ENCODE peak calls at places on chromosomes 1 and 21, in ten cellular contexts. One of them, this sample, is unnamed.

GRCh38 chr1:170200665-170201397 is 55.1 kb downstream of the NTMT2 start:
- DNase-seq in CD8-positive, alpha-beta T cell: no peak
- DNase-seq in psoas muscle: no peak
- DNase-seq in choroid plexus epithelial cell: peak; percentile 65
- DNase-seq in fibroblast of mammary gland: peak; percentile 40
- DNase-seq in AG09309: no peak
- DNase-seq in fibroblast of pulmonary artery: peak; percentile 49
- DNase-seq in cardiac muscle cell: no peak
- DNase-seq in esophagus squamous epithelium: no peak
- DNase-seq in lung: no peak
- DNase-seq in this sample: no peak

GRCh38 chr1:172287207-172287606 is 133.3 kb upstream of the C1orf105 start:
- DNase-seq in CD8-positive, alpha-beta T cell: no peak
- DNase-seq in psoas muscle: peak; percentile 82
- DNase-seq in choroid plexus epithelial cell: peak; percentile 85
- DNase-seq in fibroblast of mammary gland: peak; percentile 89
- DNase-seq in AG09309: no peak
- DNase-seq in fibroblast of pulmonary artery: peak; percentile 76
- DNase-seq in cardiac muscle cell: no peak
- DNase-seq in esophagus squamous epithelium: no peak
- DNase-seq in lung: peak; percentile 39
- DNase-seq in this sample: no peak

GRCh38 chr21:39363607-39364555 is 15.0 kb upstream of the HMGN1 start:
- DNase-seq in CD8-positive, alpha-beta T cell: no peak
- DNase-seq in psoas muscle: no peak
- DNase-seq in choroid plexus epithelial cell: no peak
- DNase-seq in fibroblast of mammary gland: no peak
- DNase-seq in AG09309: no peak
- DNase-seq in fibroblast of pulmonary artery: no peak
- DNase-seq in cardiac muscle cell: no peak
- DNase-seq in esophagus squamous epithelium: no peak
- DNase-seq in lung: no peak
- DNase-seq in this sample: no peak

GRCh38 chr1:7893529-7894180 is 40.8 kb upstream of the UTS2 start:
- DNase-seq in CD8-positive, alpha-beta T cell: no peak
- DNase-seq in psoas muscle: no peak
- DNase-seq in choroid plexus epithelial cell: peak; percentile 17
- DNase-seq in fibroblast of mammary gland: peak; percentile 84
- DNase-seq in AG09309: peak; percentile 77
- DNase-seq in fibroblast of pulmonary artery: peak; percentile 75
- DNase-seq in cardiac muscle cell: no peak
- DNase-seq in esophagus squamous epithelium: no peak
- DNase-seq in lung: no peak
- DNase-seq in this sample: no peak

GRCh38 chr1:224641030-224641429 is 24.9 kb downstream of the CNIH3 start:
- DNase-seq in CD8-positive, alpha-beta T cell: no peak
- DNase-seq in psoas muscle: no peak
- DNase-seq in choroid plexus epithelial cell: no peak
- DNase-seq in fibroblast of mammary gland: no peak
- DNase-seq in AG09309: no peak
- DNase-seq in fibroblast of pulmonary artery: no peak
- DNase-seq in cardiac muscle cell: no peak
- DNase-seq in esophagus squamous epithelium: no peak
- DNase-seq in lung: no peak
- DNase-seq in this sample: peak; percentile 54

GRCh38 chr1:204102719-204103118 is 29.8 kb downstream of the SOX13 start:
- DNase-seq in CD8-positive, alpha-beta T cell: no peak
- DNase-seq in psoas muscle: no peak
- DNase-seq in choroid plexus epithelial cell: no peak
- DNase-seq in fibroblast of mammary gland: no peak
- DNase-seq in AG09309: no peak
- DNase-seq in fibroblast of pulmonary artery: no peak
- DNase-seq in cardiac muscle cell: no peak
- DNase-seq in esophagus squamous epithelium: no peak
- DNase-seq in lung: no peak
- DNase-seq in this sample: no peak

GRCh38 chr1:38538834-38539233 is 320.7 kb downstream of the RRAGC start:
- DNase-seq in CD8-positive, alpha-beta T cell: no peak
- DNase-seq in psoas muscle: no peak
- DNase-seq in choroid plexus epithelial cell: no peak
- DNase-seq in fibroblast of mammary gland: no peak
- DNase-seq in AG09309: no peak
- DNase-seq in fibroblast of pulmonary artery: no peak
- DNase-seq in cardiac muscle cell: no peak
- DNase-seq in esophagus squamous epithelium: no peak
- DNase-seq in lung: no peak
- DNase-seq in this sample: no peak

GRCh38 chr1:39976732-39977131 is 21.8 kb downstream of the MFSD2A start:
- DNase-seq in CD8-positive, alpha-beta T cell: no peak
- DNase-seq in psoas muscle: no peak
- DNase-seq in choroid plexus epithelial cell: no peak
- DNase-seq in fibroblast of mammary gland: no peak
- DNase-seq in AG09309: no peak
- DNase-seq in fibroblast of pulmonary artery: peak; percentile 36
- DNase-seq in cardiac muscle cell: peak; percentile 44
- DNase-seq in esophagus squamous epithelium: no peak
- DNase-seq in lung: no peak
- DNase-seq in this sample: no peak

GRCh38 chr1:227946624-227947424 is 908 bp downstream of the WNT9A start:
- DNase-seq in CD8-positive, alpha-beta T cell: peak; percentile 50
- DNase-seq in psoas muscle: peak; percentile 90
- DNase-seq in choroid plexus epithelial cell: peak; percentile 70
- DNase-seq in fibroblast of mammary gland: peak; percentile 54
- DNase-seq in AG09309: peak; percentile 13
- DNase-seq in fibroblast of pulmonary artery: peak; percentile 60
- DNase-seq in cardiac muscle cell: peak; percentile 90
- DNase-seq in esophagus squamous epithelium: no peak
- DNase-seq in lung: peak; percentile 82
- DNase-seq in this sample: peak; percentile 52

GRCh38 chr1:24101796-24102580 is 9.9 kb downstream of the MYOM3 start:
- DNase-seq in CD8-positive, alpha-beta T cell: no peak
- DNase-seq in psoas muscle: peak; percentile 38
- DNase-seq in choroid plexus epithelial cell: no peak
- DNase-seq in fibroblast of mammary gland: no peak
- DNase-seq in AG09309: no peak
- DNase-seq in fibroblast of pulmonary artery: no peak
- DNase-seq in cardiac muscle cell: no peak
- DNase-seq in esophagus squamous epithelium: no peak
- DNase-seq in lung: no peak
- DNase-seq in this sample: no peak

GRCh38 chr1:84387480-84388163 is 10.7 kb upstream of the DNASE2B start:
- DNase-seq in CD8-positive, alpha-beta T cell: no peak
- DNase-seq in psoas muscle: no peak
- DNase-seq in choroid plexus epithelial cell: peak; percentile 58
- DNase-seq in fibroblast of mammary gland: no peak
- DNase-seq in AG09309: no peak
- DNase-seq in fibroblast of pulmonary artery: no peak
- DNase-seq in cardiac muscle cell: no peak
- DNase-seq in esophagus squamous epithelium: no peak
- DNase-seq in lung: no peak
- DNase-seq in this sample: peak; percentile 5

GRCh38 chr1:41670558-41670957 is 186.1 kb upstream of the EDN2 start:
- DNase-seq in CD8-positive, alpha-beta T cell: no peak
- DNase-seq in psoas muscle: no peak
- DNase-seq in choroid plexus epithelial cell: peak; percentile 68
- DNase-seq in fibroblast of mammary gland: peak; percentile 76
- DNase-seq in AG09309: peak; percentile 31
- DNase-seq in fibroblast of pulmonary artery: no peak
- DNase-seq in cardiac muscle cell: no peak
- DNase-seq in esophagus squamous epithelium: no peak
- DNase-seq in lung: no peak
- DNase-seq in this sample: no peak

GRCh38 chr1:207998691-207999090 is 87.8 kb upstream of the CD34 start:
- DNase-seq in CD8-positive, alpha-beta T cell: no peak
- DNase-seq in psoas muscle: no peak
- DNase-seq in choroid plexus epithelial cell: no peak
- DNase-seq in fibroblast of mammary gland: no peak
- DNase-seq in AG09309: no peak
- DNase-seq in fibroblast of pulmonary artery: no peak
- DNase-seq in cardiac muscle cell: no peak
- DNase-seq in esophagus squamous epithelium: no peak
- DNase-seq in lung: no peak
- DNase-seq in this sample: no peak
- TF ChIP-seq CTCF in CD8-positive, alpha-beta T cell: no peak
- TF ChIP-seq CTCF in psoas muscle: no peak
- TF ChIP-seq CTCF in choroid plexus epithelial cell: no peak
- TF ChIP-seq CTCF in fibroblast of mammary gland: no peak
- TF ChIP-seq CTCF in AG09309: no peak
- TF ChIP-seq CTCF in fibroblast of pulmonary artery: no peak
- TF ChIP-seq CTCF in cardiac muscle cell: no peak
- TF ChIP-seq CTCF in esophagus squamous epithelium: no peak
- TF ChIP-seq CTCF in lung: no peak
- TF ChIP-seq CTCF in this sample: no peak

DNA sequence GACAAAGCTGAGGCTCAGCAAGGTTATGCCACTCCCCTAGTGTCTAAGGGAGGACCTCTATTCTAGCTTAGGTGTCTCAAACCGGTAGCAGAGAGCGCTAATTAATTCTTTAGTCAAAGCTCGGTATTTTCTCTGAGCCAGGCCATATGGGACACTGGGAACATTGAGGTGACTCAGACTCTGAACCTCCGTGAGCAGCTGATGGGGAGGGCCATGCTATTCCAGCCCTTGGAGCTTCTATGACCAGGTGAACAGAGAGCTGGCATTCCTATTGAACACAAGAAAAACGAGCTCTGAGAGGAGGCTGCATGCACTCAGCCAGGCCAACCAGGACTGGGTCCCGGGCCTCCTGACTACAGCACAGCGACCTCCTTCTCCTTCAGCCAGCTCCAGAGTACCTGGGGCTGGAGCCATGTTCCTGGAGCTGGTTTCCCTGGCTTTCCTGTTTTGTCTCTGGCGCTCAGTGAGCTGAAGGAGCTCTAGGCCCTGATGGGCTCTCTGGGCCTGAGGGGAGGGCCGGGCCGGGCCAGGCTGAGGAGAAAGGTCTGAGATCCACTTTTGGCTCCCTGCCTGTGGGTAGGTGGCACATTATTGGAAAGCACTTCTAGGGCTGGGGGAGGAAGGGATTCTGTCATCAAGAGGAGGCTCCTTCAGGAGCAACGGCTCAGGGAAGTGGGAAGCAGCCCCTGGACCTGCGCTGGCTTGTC is 37.0 kb downstream of the SLC9A1 start:
- DNase-seq in CD8-positive, alpha-beta T cell: no peak
- DNase-seq in psoas muscle: no peak
- DNase-seq in choroid plexus epithelial cell: peak; percentile 19
- DNase-seq in fibroblast of mammary gland: peak; percentile 49
- DNase-seq in AG09309: no peak
- DNase-seq in fibroblast of pulmonary artery: no peak
- DNase-seq in cardiac muscle cell: no peak
- DNase-seq in esophagus squamous epithelium: no peak
- DNase-seq in lung: no peak
- DNase-seq in this sample: no peak
- H3K4me3 ChIP-seq in CD8-positive, alpha-beta T cell: no peak overlapping the region
- H3K4me3 ChIP-seq in psoas muscle: no peak overlapping the region
- H3K4me3 ChIP-seq in choroid plexus epithelial cell: no peak overlapping the region
- H3K4me3 ChIP-seq in fibroblast of mammary gland: no peak overlapping the region
- H3K4me3 ChIP-seq in AG09309: no peak overlapping the region
- H3K4me3 ChIP-seq in fibroblast of pulmonary artery: no peak overlapping the region
- H3K4me3 ChIP-seq in cardiac muscle cell: no peak overlapping the region
- H3K4me3 ChIP-seq in esophagus squamous epithelium: no peak overlapping the region
- H3K4me3 ChIP-seq in lung: no peak overlapping the region
- H3K4me3 ChIP-seq in this sample: no peak overlapping the region

DNA sequence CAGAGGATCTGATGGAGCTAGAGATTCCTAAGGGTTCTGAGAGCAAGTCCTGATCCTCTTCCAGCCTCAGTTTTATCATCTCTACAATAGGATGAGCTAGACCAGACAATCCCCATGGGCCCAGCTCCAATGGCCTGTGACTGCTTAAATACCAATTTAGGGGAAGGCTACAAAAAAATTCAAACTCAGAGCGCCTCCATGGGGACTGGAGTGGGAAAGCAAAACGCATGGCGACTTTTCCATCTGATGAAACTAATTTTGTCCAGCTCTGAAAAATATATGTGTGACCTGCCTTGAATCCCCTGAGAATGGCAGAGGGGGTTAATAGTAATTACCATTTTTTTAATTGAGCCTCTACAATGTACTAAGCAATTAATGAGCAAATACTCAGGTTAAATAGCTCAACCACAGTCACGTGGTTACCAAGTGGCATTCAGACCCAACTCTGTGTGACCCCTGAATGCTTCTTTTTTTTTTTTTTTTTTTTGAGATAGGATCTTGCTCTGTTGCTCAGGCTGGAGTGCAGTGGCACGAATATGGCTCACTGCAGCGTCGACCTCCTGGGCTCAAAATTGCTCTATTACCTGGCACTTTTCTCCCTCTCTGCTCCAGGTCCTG is 8.4 kb downstream of the EXTL1 start:
- DNase-seq in CD8-positive, alpha-beta T cell: no peak
- DNase-seq in psoas muscle: no peak
- DNase-seq in choroid plexus epithelial cell: no peak
- DNase-seq in fibroblast of mammary gland: no peak
- DNase-seq in AG09309: no peak
- DNase-seq in fibroblast of pulmonary artery: no peak
- DNase-seq in cardiac muscle cell: no peak
- DNase-seq in esophagus squamous epithelium: no peak
- DNase-seq in lung: no peak
- DNase-seq in this sample: no peak
- TF ChIP-seq CTCF in CD8-positive, alpha-beta T cell: no peak
- TF ChIP-seq CTCF in psoas muscle: no peak
- TF ChIP-seq CTCF in choroid plexus epithelial cell: peak; percentile 17
- TF ChIP-seq CTCF in fibroblast of mammary gland: no peak
- TF ChIP-seq CTCF in AG09309: no peak
- TF ChIP-seq CTCF in fibroblast of pulmonary artery: peak; percentile 8
- TF ChIP-seq CTCF in cardiac muscle cell: no peak
- TF ChIP-seq CTCF in esophagus squamous epithelium: no peak
- TF ChIP-seq CTCF in lung: no peak
- TF ChIP-seq CTCF in this sample: no peak

GRCh38 chr21:34307991-34308532 is 55.7 kb upstream of the KCNE2 start:
- DNase-seq in CD8-positive, alpha-beta T cell: no peak
- DNase-seq in psoas muscle: no peak
- DNase-seq in choroid plexus epithelial cell: no peak
- DNase-seq in fibroblast of mammary gland: no peak
- DNase-seq in AG09309: no peak
- DNase-seq in fibroblast of pulmonary artery: no peak
- DNase-seq in cardiac muscle cell: no peak
- DNase-seq in esophagus squamous epithelium: no peak
- DNase-seq in lung: no peak
- DNase-seq in this sample: no peak

GRCh38 chr21:34311561-34312330 is 52.1 kb upstream of the KCNE2 start:
- DNase-seq in CD8-positive, alpha-beta T cell: no peak
- DNase-seq in psoas muscle: peak; percentile 58
- DNase-seq in choroid plexus epithelial cell: no peak
- DNase-seq in fibroblast of mammary gland: no peak
- DNase-seq in AG09309: no peak
- DNase-seq in fibroblast of pulmonary artery: no peak
- DNase-seq in cardiac muscle cell: no peak
- DNase-seq in esophagus squamous epithelium: no peak
- DNase-seq in lung: no peak
- DNase-seq in this sample: no peak

DNA sequence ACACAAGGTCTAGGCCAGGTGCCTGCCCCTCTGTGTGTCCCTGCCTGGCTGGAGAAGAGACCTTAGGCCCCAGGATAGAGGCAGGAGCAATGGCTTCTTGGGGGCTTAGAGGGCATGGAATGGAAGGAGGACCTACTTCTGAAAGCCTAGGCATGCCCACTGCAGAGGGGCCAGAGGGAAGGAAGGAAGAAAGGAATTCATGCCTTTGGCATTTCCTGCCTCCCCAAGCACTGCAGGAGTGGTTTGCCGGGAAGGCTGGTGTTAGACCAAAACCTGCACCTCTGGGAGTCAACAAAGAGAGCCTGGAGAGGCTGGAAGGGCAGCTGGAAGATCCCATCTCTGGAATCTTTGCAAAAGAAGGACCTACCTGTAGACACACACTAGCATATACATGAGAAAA is 50.7 kb upstream of the KCNE2 start:
- DNase-seq in CD8-positive, alpha-beta T cell: no peak
- DNase-seq in psoas muscle: no peak
- DNase-seq in choroid plexus epithelial cell: no peak
- DNase-seq in fibroblast of mammary gland: no peak
- DNase-seq in AG09309: no peak
- DNase-seq in fibroblast of pulmonary artery: peak; percentile 24
- DNase-seq in cardiac muscle cell: no peak
- DNase-seq in esophagus squamous epithelium: no peak
- DNase-seq in lung: no peak
- DNase-seq in this sample: no peak
- H3K4me3 ChIP-seq in CD8-positive, alpha-beta T cell: no peak overlapping the region
- H3K4me3 ChIP-seq in psoas muscle: no peak overlapping the region
- H3K4me3 ChIP-seq in choroid plexus epithelial cell: no peak overlapping the region
- H3K4me3 ChIP-seq in fibroblast of mammary gland: no peak overlapping the region
- H3K4me3 ChIP-seq in AG09309: no peak overlapping the region
- H3K4me3 ChIP-seq in fibroblast of pulmonary artery: no peak overlapping the region
- H3K4me3 ChIP-seq in cardiac muscle cell: no peak overlapping the region
- H3K4me3 ChIP-seq in esophagus squamous epithelium: no peak overlapping the region
- H3K4me3 ChIP-seq in lung: no peak overlapping the region
- H3K4me3 ChIP-seq in this sample: no peak overlapping the region

This sample was measured in GM12865.